ENCODE peak calls at places on chromosomes 11 and 22, in eight cellular contexts. E is stomach, N is NCI-H146, H is activated T-cell treated with anti-CD3 and anti-CD28 coated beads for 24 hours, S is brain microvascular endothelial cell, X is H7, R is lower leg skin, V is GM03348. B is an unnamed sample.

GRCh38 chr22:48370508-48371325 is 1457.0 kb downstream of the BRD1 start:
- DNase-seq in R (peak), X (peak), H (no peak), V (no peak), E (no peak), S (no peak), N (no peak), B (no peak)

GRCh38 chr11:133064152-133064877 is 468.0 kb downstream of the OPCML start:
- DNase-seq in V (peak), S (peak), R (peak), H (no peak), X (peak), E (peak), N (peak), B (peak)

GRCh38 chr11:48052183-48053040 is 72.1 kb downstream of the PTPRJ start:
- DNase-seq in H (no peak), N (no peak), E (peak), X (peak), S (peak), V (peak), R (no peak), B (peak)

GRCh38 chr22:36369922-36370781 is 17.6 kb downstream of the MYH9 start:
- DNase-seq in V (no peak), S (no peak), N (peak), H (no peak), R (no peak), X (peak), E (peak), B (no peak)

GRCh38 chr22:22207845-22208564 is 36.6 kb upstream of the VPREB1 start:
- DNase-seq in E (peak), H (peak), R (peak), S (peak), X (peak), N (peak), V (peak), B (peak)

GRCh38 chr22:38135133-38135706 is 24.7 kb upstream of the BAIAP2L2 start:
- DNase-seq in V (peak), S (peak), E (no peak), X (peak), R (peak), H (no peak), N (no peak), B (no peak)

GRCh38 chr11:64094463-64095223 is 58.9 kb downstream of the FLRT1 start:
- DNase-seq in R (no peak), N (no peak), E (no peak), V (peak), S (peak), H (no peak), X (peak), B (no peak)

GRCh38 chr11:82865841-82866240 is 34.4 kb downstream of the PRCP start:
- DNase-seq in N (no peak), R (no peak), H (no peak), V (peak), E (no peak), S (peak), X (no peak), B (no peak)

GRCh38 chr11:2800655-2801531 is 84.7 kb downstream of the CDKN1C start:
- DNase-seq in H (no peak), X (no peak), N (no peak), V (no peak), R (peak), S (no peak), E (peak), B (no peak)

GRCh38 chr22:31177420-31178162 is 17.6 kb downstream of the RNF185 start:
- DNase-seq in X (no peak), S (peak), H (no peak), V (peak), R (no peak), N (no peak), E (no peak), B (no peak)

GRCh38 chr11:111691176-111691575 is 75.0 kb downstream of the PPP2R1B start:
- DNase-seq in S (no peak), N (no peak), E (no peak), V (no peak), X (no peak), H (no peak), R (no peak), B (no peak)

GRCh38 chr11:1827095-1827797 is 7.5 kb upstream of the SYT8 start:
- DNase-seq in R (peak), S (peak), E (peak), N (peak), H (no peak), X (peak), V (peak), B (no peak)

GRCh38 chr11:17979770-17980371 is 33.0 kb downstream of the SERGEF start:
- DNase-seq in N (peak), S (no peak), V (peak), E (peak), R (no peak), H (peak), X (peak), B (peak)

GRCh38 chr11:126456089-126456488 is 100.6 kb downstream of the ST3GAL4 start:
- DNase-seq in S (no peak), R (no peak), X (no peak), E (no peak), V (no peak), H (no peak), N (no peak), B (no peak)

GRCh38 chr11:284081-285020 is 4.6 kb upstream of the PGGHG start:
- DNase-seq in N (no peak), S (no peak), V (no peak), E (no peak), H (no peak), X (peak), R (peak), B (no peak)

GRCh38 chr22:45804986-45805325 is 133.3 kb downstream of the ATXN10 start:
- DNase-seq in S (peak), H (no peak), N (no peak), X (no peak), E (no peak), R (no peak), V (peak), B (no peak)

GRCh38 chr11:128735935-128736610 is 42.2 kb downstream of the FLI1 start:
- DNase-seq in S (no peak), N (no peak), H (no peak), X (no peak), V (no peak), R (no peak), E (no peak), B (no peak)

GRCh38 chr11:107050126-107050525 is 31.9 kb upstream of the GUCY1A2 start:
- DNase-seq in X (no peak), E (no peak), S (peak), R (no peak), V (no peak), N (no peak), H (no peak), B (no peak)

GRCh38 chr11:4605057-4605456 is 3.0 kb downstream of the TRIM68 start:
- DNase-seq in X (no peak), N (no peak), H (no peak), R (no peak), S (no peak), V (no peak), E (no peak), B (no peak)

GRCh38 chr11:66302656-66303055 is 11.0 kb downstream of the TMEM151A start:
- DNase-seq in R (no peak), X (peak), H (no peak), E (no peak), S (no peak), V (no peak), N (no peak), B (no peak)

GRCh38 chr11:33263549-33263948 is 6.4 kb downstream of the HIPK3 start:
- DNase-seq in E (no peak), N (no peak), X (no peak), V (no peak), S (no peak), H (no peak), R (no peak), B (no peak)

GRCh38 chr11:12629601-12630313 is 44.5 kb upstream of the TEAD1 start:
- DNase-seq in S (peak), H (no peak), X (no peak), N (no peak), E (no peak), R (no peak), V (no peak), B (no peak)

GRCh38 chr22:23402275-23403151 is 177.6 kb downstream of the IGLL1 start:
- DNase-seq in S (peak), H (peak), R (no peak), N (peak), E (peak), X (peak), V (peak), B (peak)

GRCh38 chr22:31618471-31619176 is 43.4 kb downstream of the PISD start:
- DNase-seq in X (peak), H (no peak), N (peak), V (no peak), R (no peak), E (no peak), S (no peak), B (no peak)

GRCh38 chr11:88414981-88415391 is 77.5 kb upstream of the CTSC start:
- DNase-seq in X (no peak), N (no peak), E (no peak), R (no peak), H (no peak), S (peak), V (no peak), B (no peak)

GRCh38 chr22:35540600-35541253 is at the start of gene RASD2:
- DNase-seq in H (peak), N (peak), S (no peak), R (no peak), X (peak), E (no peak), V (peak), B (peak)

GRCh38 chr11:12936200-12936599 is 72.9 kb upstream of the RASSF10 start:
- DNase-seq in H (no peak), V (no peak), S (no peak), E (no peak), N (no peak), X (no peak), R (no peak), B (no peak)

GRCh38 chr11:57200937-57201336 is 19.2 kb downstream of the LRRC55 start:
- DNase-seq in X (no peak), E (no peak), V (no peak), H (no peak), N (no peak), S (no peak), R (no peak), B (no peak)

GRCh38 chr22:42692239-42693054 is 28.2 kb downstream of the A4GALT start:
- DNase-seq in S (no peak), H (no peak), X (peak), N (no peak), V (no peak), R (no peak), E (no peak), B (peak)

GRCh38 chr22:25062378-25063095 is 110.0 kb downstream of the KIAA1671 start:
- DNase-seq in N (no peak), H (peak), X (peak), S (no peak), V (no peak), E (no peak), R (no peak), B (no peak)

GRCh38 chr11:93997741-93998140 is 23.4 kb upstream of the HEPHL1 start:
- DNase-seq in V (no peak), S (no peak), X (no peak), R (no peak), H (no peak), N (no peak), E (no peak), B (no peak)

GRCh38 chr22:49966716-49967332 is 6.3 kb downstream of the PIM3 start:
- DNase-seq in H (no peak), V (no peak), N (no peak), X (peak), S (no peak), R (peak), E (peak), B (no peak)

GRCh38 chr22:20128902-20129746 is 2.5 kb upstream of the ZDHHC8 start:
- DNase-seq in S (peak), H (peak), E (peak), X (peak), V (peak), N (no peak), R (no peak), B (peak)

GRCh38 chr11:45328726-45329125 is 42.6 kb upstream of the SYT13 start:
- DNase-seq in N (no peak), V (no peak), X (no peak), H (no peak), R (no peak), E (no peak), S (no peak), B (no peak)

B was measured in GM23338.